ENCODE peak calls at places on chromosomes 4 and X, in five cellular contexts. C is osteoblast, K is upper lobe of left lung, Y is BJ, V is nephron progenitor cell. N is an unnamed sample.

GRCh38 chr4:133856736-133857355 is 344.7 kb downstream of the PABPC4L start:
- DNase-seq in C (no peak), K (no peak), Y (peak; percentile 30), V (no peak), N (no peak)

GRCh38 chr4:76219299-76220055 is 5.9 kb upstream of the SCARB2 start:
- DNase-seq in C (no peak), K (no peak), Y (no peak), V (no peak), N (no peak)

GRCh38 chrX:98068210-98068609 is 1184.5 kb downstream of the RPA4 start:
- DNase-seq in C (no peak), K (no peak), Y (no peak), V (peak; percentile 6), N (no peak)

GRCh38 chr4:168551945-168552695 is 55.3 kb downstream of the PALLD start:
- DNase-seq in C (peak; percentile 38), K (no peak), Y (no peak), V (no peak), N (no peak)

GRCh38 chr4:5990446-5991160 is 27.6 kb downstream of the C4orf50 start:
- DNase-seq in C (no peak), K (no peak), Y (no peak), V (no peak), N (no peak)

GRCh38 chrX:149937881-149938426 is 337 bp downstream of the EOLA2 start:
- DNase-seq in C (peak; percentile 62), K (peak; percentile 83), Y (no peak), V (peak; percentile 40), N (no peak)

GRCh38 chr4:141056473-141056872 is 76.8 kb downstream of the RNF150 start:
- DNase-seq in C (no peak), K (no peak), Y (no peak), V (no peak), N (no peak)

GRCh38 chr4:73901031-73901430 is 31.8 kb downstream of the CXCL1 start:
- DNase-seq in C (no peak), K (no peak), Y (no peak), V (no peak), N (no peak)

GRCh38 chrX:50483283-50483682 is 12.7 kb upstream of the DGKK start:
- DNase-seq in C (no peak), K (no peak), Y (no peak), V (no peak), N (no peak)

GRCh38 chr4:188428935-188429334 is 289.7 kb downstream of the TRIML1 start:
- DNase-seq in C (no peak), K (no peak), Y (no peak), V (no peak), N (no peak)

GRCh38 chr4:40254961-40255721 is 58.3 kb downstream of the RHOH start:
- DNase-seq in C (peak; percentile 54), K (no peak), Y (no peak), V (no peak), N (no peak)

GRCh38 chr4:2365913-2366210 is 52.6 kb downstream of the ZFYVE28 start:
- DNase-seq in C (peak; percentile 38), K (no peak), Y (no peak), V (no peak), N (no peak)

GRCh38 chr4:27007507-27007906 is 146.9 kb downstream of the STIM2 start:
- DNase-seq in C (no peak), K (no peak), Y (peak; percentile 50), V (no peak), N (no peak)

GRCh38 chrX:104137496-104137895 is 19.3 kb downstream of the SLC25A53 start:
- DNase-seq in C (peak; percentile 34), K (no peak), Y (no peak), V (no peak), N (no peak)

GRCh38 chr4:176538217-176538925 is 218.6 kb downstream of the SPCS3 start:
- DNase-seq in C (peak; percentile 55), K (no peak), Y (peak; percentile 74), V (no peak), N (no peak)

GRCh38 chrX:23784487-23785301 is 1.7 kb downstream of the SAT1 start:
- DNase-seq in C (peak; percentile 57), K (no peak), Y (peak; percentile 43), V (no peak), N (no peak)

GRCh38 chrX:130682990-130683389 is 220.0 kb downstream of the ENOX2 start:
- DNase-seq in C (peak; percentile 66), K (no peak), Y (no peak), V (no peak), N (no peak)

GRCh38 chr4:113384600-113384999 is 335.1 kb downstream of the ANK2 start:
- DNase-seq in C (no peak), K (no peak), Y (peak; percentile 41), V (no peak), N (no peak)

GRCh38 chrX:154351183-154352011 is 23.0 kb downstream of the FLNA start:
- DNase-seq in C (no peak), K (peak; percentile 73), Y (no peak), V (no peak), N (no peak)

DNA sequence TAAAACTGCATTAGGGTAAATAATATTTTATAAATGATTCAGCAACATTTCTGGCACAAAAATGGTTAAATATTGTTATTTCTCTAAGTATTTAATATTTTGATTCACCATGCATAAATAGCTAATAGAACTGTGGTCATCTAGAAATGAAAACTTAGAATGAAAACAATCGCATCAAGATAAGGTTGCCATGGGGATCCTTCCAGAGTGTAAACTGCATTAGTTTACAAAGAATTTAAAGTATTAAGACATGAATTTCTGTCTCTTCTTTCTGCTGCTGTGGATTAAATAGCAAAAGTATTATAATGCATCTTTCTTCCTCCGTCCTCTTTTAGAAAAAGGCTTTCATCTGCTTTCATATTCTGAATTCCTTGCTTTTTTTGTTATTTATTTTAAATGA is 1064.6 kb upstream of the SLIT2 start:
- DNase-seq in C (no peak), K (no peak), Y (peak; percentile 12), V (no peak), N (no peak)
- TF ChIP-seq CTCF in C (no peak), K (no peak), Y (no peak), V (no peak), N (no peak)

GRCh38 chr4:1345905-1346780 is 865 bp upstream of the UVSSA start:
- DNase-seq in C (peak; percentile 94), K (peak; percentile 93), Y (no peak), V (peak; percentile 77), N (peak; percentile 20)
- TF ChIP-seq CTCF in C (peak; percentile 36), K (no peak), Y (peak; percentile 34), V (no peak), N (no peak)

DNA sequence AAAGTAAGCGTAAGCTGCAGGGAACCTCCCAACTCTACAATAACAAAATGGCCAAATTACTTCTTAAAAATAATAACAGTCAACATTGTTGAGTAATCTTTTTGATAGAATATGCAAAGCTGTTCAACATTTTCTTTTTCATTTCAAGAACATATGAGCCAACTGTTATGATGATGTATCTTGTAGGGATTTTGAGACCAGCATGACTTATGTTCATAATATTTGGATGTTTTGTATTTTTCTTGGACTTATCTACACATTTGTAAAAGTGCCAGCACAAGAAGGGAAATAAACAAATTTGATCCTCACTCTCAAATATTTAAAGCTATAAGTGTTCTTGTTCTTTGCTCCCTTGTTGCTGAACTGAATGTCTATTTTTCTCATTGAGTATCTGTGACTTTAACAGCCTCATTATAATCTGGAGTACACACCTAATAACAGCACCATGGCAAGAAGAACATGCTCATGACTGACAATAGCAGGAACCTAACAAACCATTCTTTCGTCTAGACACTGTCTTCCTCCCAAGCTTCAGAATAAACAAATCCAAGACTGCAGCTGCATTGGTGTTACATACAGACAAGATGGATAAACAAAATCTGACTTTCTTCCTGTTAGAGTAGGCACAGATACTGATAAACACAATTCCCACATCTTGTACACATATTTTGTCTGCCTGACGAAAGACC is 1049.7 kb downstream of the FAT4 start:
- DNase-seq in C (peak; percentile 21), K (no peak), Y (no peak), V (no peak), N (no peak)
- TF ChIP-seq CTCF in C (no peak), K (no peak), Y (no peak), V (no peak), N (no peak)

GRCh38 chrX:132740316-132741123 is 217.9 kb downstream of the HS6ST2 start:
- DNase-seq in C (no peak), K (no peak), Y (no peak), V (no peak), N (no peak)
- TF ChIP-seq CTCF in C (peak; percentile 62), K (peak; percentile 27), Y (peak; percentile 28), V (peak; percentile 85), N (no peak)

N was measured in activated B cell treated with CpG ODN at 0.5 μM for 24 hours.